ENCODE peak calls at places on chromosome 11, in seven cellular contexts. V is Calu3; U is hepatic stellate cell; M is adrenal gland; D is endothelial cell; Y is stimulated activated CD4-positive, alpha-beta T cell treated with anti-CD3 and anti-CD28 coated beads, Interleukin-12 subunit alpha, Interleukin-12 subunit beta, amount 100 ng/mL, for 24 hours; S is DMS 273 treated with DMSO at 0.1 percent for 48 hours. K is an unnamed sample.

GRCh38 chr11:112290462-112290894 is 29.8 kb upstream of the PLET1 start:
- DNase-seq in V (no peak), D (no peak), Y (no peak), U (no peak), S (no peak), M (no peak), K (no peak)

GRCh38 chr11:64028398-64029115 is 7.2 kb upstream of the FLRT1 start:
- DNase-seq in D (peak; percentile 65), S (no peak), V (no peak), Y (no peak), U (no peak), M (no peak), K (no peak)

GRCh38 chr11:75802913-75803820 is 11.8 kb upstream of the UVRAG start:
- DNase-seq in U (peak; percentile 80), D (peak; percentile 85), V (peak; percentile 79), Y (peak; percentile 66), S (no peak), M (peak; percentile 84), K (peak; percentile 79)

GRCh38 chr11:66981976-66982578 is 7.0 kb downstream of the C11orf86 start:
- DNase-seq in S (peak; percentile 60), V (peak; percentile 92), Y (peak; percentile 36), D (no peak), M (peak; percentile 91), U (peak; percentile 72), K (peak; percentile 80)

GRCh38 chr11:4430060-4430459 is 19.0 kb upstream of the OR52K2 start:
- DNase-seq in U (no peak), V (no peak), D (no peak), M (no peak), Y (no peak), S (no peak), K (no peak)

GRCh38 chr11:91653091-91653754 is 571.4 kb upstream of the FAT3 start:
- DNase-seq in D (no peak), V (no peak), M (no peak), S (no peak), Y (no peak), U (no peak), K (no peak)

GRCh38 chr11:3186166-3186953 is 21.2 kb upstream of the OSBPL5 start:
- DNase-seq in Y (no peak), D (no peak), M (no peak), U (no peak), S (no peak), V (no peak), K (no peak)

GRCh38 chr11:72045849-72046248 is 34.5 kb downstream of the NUMA1 start:
- DNase-seq in S (no peak), D (no peak), V (no peak), Y (no peak), M (no peak), U (no peak), K (no peak)

GRCh38 chr11:2512431-2513407 is 67.9 kb downstream of the KCNQ1 start:
- DNase-seq in S (no peak), V (no peak), Y (no peak), M (peak; percentile 15), D (no peak), U (no peak), K (no peak)

GRCh38 chr11:112784323-112785073 is 176.7 kb upstream of the NCAM1 start:
- DNase-seq in Y (no peak), U (no peak), M (no peak), D (no peak), S (no peak), V (peak; percentile 56), K (peak; percentile 26)

GRCh38 chr11:116871248-116871647 is 33.8 kb upstream of the APOA1 start:
- DNase-seq in D (no peak), M (no peak), S (no peak), V (no peak), Y (no peak), U (peak; percentile 73), K (peak; percentile 62)

GRCh38 chr11:118908931-118909618 is 16.7 kb downstream of the BCL9L start:
- DNase-seq in U (peak; percentile 90), D (no peak), Y (no peak), S (peak; percentile 83), V (no peak), M (peak; percentile 89), K (peak; percentile 79)

GRCh38 chr11:61120865-61121831 is 18.9 kb downstream of the CD5 start:
- DNase-seq in V (no peak), D (no peak), M (peak; percentile 44), U (peak; percentile 39), Y (no peak), S (no peak), K (peak; percentile 51)

K was measured in AG08396.